ENCODE peak calls at places on chromosomes 7 and 10, in seven cellular contexts. M is activated CD8-positive, alpha-beta memory T cell treated with anti-CD3 and anti-CD28 coated beads for 1 hour; U is nephron progenitor cell; G is stimulated activated CD4-positive, alpha-beta T cell treated with anti-CD3 and anti-CD28 coated beads, Interleukin-1b, Interleukin-23, amount 100 ng/mL, for 24 hours; I is GM12892; F is skeletal muscle cell; N is Right ventricle myocardium superior. P is an unnamed sample.

GRCh38 chr7:114700267-114700666 is 221.6 kb upstream of the MDFIC start:
- DNase-seq in M (no peak), U (no peak), G (no peak), I (no peak), F (no peak), N (no peak), P (no peak)

GRCh38 chr10:85792533-85792858 is 574.1 kb downstream of the GRID1 start:
- DNase-seq in M (no peak), U (no peak), G (no peak), I (no peak), F (no peak), N (no peak), P (no peak)

GRCh38 chr7:155340721-155341120 is 43.0 kb downstream of the INSIG1 start:
- DNase-seq in M (no peak), U (no peak), G (no peak), I (no peak), F (no peak), N (no peak), P (no peak)

GRCh38 chr10:4651404-4652037 is 174.5 kb upstream of the AKR1E2 start:
- DNase-seq in M (no peak), U (no peak), G (no peak), I (no peak), F (no peak), N (no peak), P (no peak)

GRCh38 chr7:75039709-75040108 is 33.9 kb downstream of the RCC1L start:
- DNase-seq in M (no peak), U (no peak), G (no peak), I (no peak), F (no peak), N (no peak), P (no peak)

GRCh38 chr10:77236700-77237099 is 400.9 kb downstream of the KCNMA1 start:
- DNase-seq in M (no peak), U (no peak), G (no peak), I (no peak), F (peak), N (no peak), P (no peak)

GRCh38 chr10:118922972-118923371 is 106.5 kb upstream of the NANOS1 start:
- DNase-seq in M (no peak), U (no peak), G (no peak), I (no peak), F (no peak), N (no peak), P (no peak)

GRCh38 chr10:120514959-120515358 is 57.9 kb downstream of the PLPP4 start:
- DNase-seq in M (no peak), U (no peak), G (no peak), I (no peak), F (no peak), N (no peak), P (no peak)

GRCh38 chr10:58266003-58266825 is 1.5 kb downstream of the IPMK start:
- DNase-seq in M (no peak), U (no peak), G (no peak), I (no peak), F (peak), N (no peak), P (no peak)

GRCh38 chr7:34928052-34928451 is 109.2 kb downstream of the DPY19L1 start:
- DNase-seq in M (peak), U (peak), G (peak), I (no peak), F (no peak), N (peak), P (peak)

GRCh38 chr7:2203551-2204300 is 29.0 kb downstream of the MAD1L1 start:
- DNase-seq in M (no peak), U (no peak), G (no peak), I (no peak), F (no peak), N (peak), P (no peak)

GRCh38 chr7:127798023-127798422 is 146.0 kb downstream of the SND1 start:
- DNase-seq in M (no peak), U (no peak), G (no peak), I (no peak), F (no peak), N (no peak), P (no peak)

GRCh38 chr7:150378115-150378852 is 846 bp upstream of the ZNF775 start:
- DNase-seq in M (peak), U (peak), G (peak), I (no peak), F (no peak), N (no peak), P (peak)

GRCh38 chr10:84715911-84716310 is 387.5 kb downstream of the CCSER2 start:
- DNase-seq in M (no peak), U (peak), G (no peak), I (peak), F (no peak), N (no peak), P (peak)

GRCh38 chr10:97332586-97333350 is 1.8 kb downstream of the FRAT2 start:
- DNase-seq in M (no peak), U (peak), G (no peak), I (no peak), F (peak), N (no peak), P (peak)

P was measured in transverse colon.